ENCODE peak calls at places on chromosomes 5 and 9, in ten cellular contexts. M is activated T-helper 1 cell treated with anti-CD3 and anti-CD28 coated beads, Interleukin-12 subunit alpha, Interleukin-12 subunit beta, Interleukin-2, Interleukin-4 antibody, amounts not matched to agents 30 ng/mL and 10 ng/mL and 1 ng/mL, durations not matched to agents 14 hours and 24 hours and 36 hours; X is heart right ventricle; G is fibroblast of mammary gland; Y is psoas muscle; A is adrenal gland; Z is activated CD4-positive, alpha-beta T cell treated with anti-CD3 and anti-CD28 coated beads, Interleukin-2, amount 10 ng/mL, durations not matched to agents 7 days and 5 days; E is amniotic stem cell; F is fibroblast of the aortic adventitia; B is lower lobe of right lung. J is an unnamed sample.

GRCh38 chr9:108622467-108622866 is 233.3 kb downstream of the ACTL7B start:
- DNase-seq in B (no peak), A (no peak), E (no peak), X (no peak), F (peak), M (no peak), Z (no peak), G (peak), Y (no peak), J (no peak)

GRCh38 chr9:136059321-136059791 is 35.7 kb downstream of the NACC2 start:
- DNase-seq in G (no peak), F (no peak), Y (no peak), E (no peak), X (no peak), Z (no peak), A (no peak), B (no peak), M (no peak), J (peak)

GRCh38 chr9:126471084-126471611 is 142.6 kb upstream of the LMX1B start:
- DNase-seq in B (peak), G (peak), X (peak), Y (peak), M (peak), F (peak), E (peak), A (peak), Z (peak), J (no peak)

GRCh38 chr5:142969624-142970439 is 199.7 kb downstream of the ARHGAP26 start:
- DNase-seq in E (no peak), B (no peak), Z (no peak), X (no peak), F (no peak), G (no peak), A (no peak), M (no peak), Y (no peak), J (no peak)

GRCh38 chr9:107693620-107694326 is 204.2 kb upstream of the KLF4 start:
- DNase-seq in G (peak), M (no peak), F (peak), B (no peak), E (no peak), Z (no peak), A (no peak), Y (no peak), X (no peak), J (no peak)

GRCh38 chr5:18985397-18985796 is 1002.6 kb downstream of the CDH18 start:
- DNase-seq in E (no peak), G (no peak), Y (no peak), Z (no peak), B (no peak), M (no peak), F (no peak), X (no peak), A (no peak), J (peak)

GRCh38 chr5:134189031-134189430 is 12.3 kb upstream of the SKP1 start:
- DNase-seq in E (no peak), Z (no peak), G (no peak), B (no peak), M (no peak), Y (no peak), F (no peak), X (no peak), A (no peak), J (no peak)

GRCh38 chr5:87599778-87600177 is 187.0 kb upstream of the CCNH start:
- DNase-seq in X (no peak), Z (no peak), M (no peak), F (no peak), A (no peak), B (no peak), E (no peak), Y (no peak), G (no peak), J (no peak)

GRCh38 chr5:141908796-141909195 is 14.9 kb upstream of the DELE1 start:
- DNase-seq in X (no peak), G (peak), B (no peak), M (no peak), Z (no peak), A (no peak), E (no peak), Y (no peak), F (peak), J (no peak)

GRCh38 chr9:126902160-126902559 is 12.4 kb upstream of the RALGPS1 start:
- DNase-seq in A (no peak), Z (no peak), X (no peak), E (no peak), Y (no peak), F (no peak), M (no peak), G (no peak), B (no peak), J (no peak)